ENCODE peak calls at places on chromosomes 4 and X, in eight cellular contexts. One of them, this sample, is unnamed.

GRCh38 chr4:146255874-146256273 is 41.5 kb downstream of the REELD1 start:
- DNase-seq in breast epithelium: no peak
- DNase-seq in transverse colon: no peak
- DNase-seq in GM12892: no peak
- DNase-seq in GM12878: no peak
- DNase-seq in uterus: no peak
- DNase-seq in stomach: no peak
- DNase-seq in IMR-90: peak
- DNase-seq in this sample: no peak

GRCh38 chr4:18524667-18525066 is 503.1 kb upstream of the LCORL start:
- DNase-seq in breast epithelium: no peak
- DNase-seq in transverse colon: no peak
- DNase-seq in GM12892: no peak
- DNase-seq in GM12878: no peak
- DNase-seq in uterus: no peak
- DNase-seq in stomach: peak
- DNase-seq in IMR-90: no peak
- DNase-seq in this sample: no peak

GRCh38 chrX:103399744-103400143 is 23.4 kb downstream of the BEX3 start:
- DNase-seq in breast epithelium: no peak
- DNase-seq in transverse colon: no peak
- DNase-seq in GM12892: no peak
- DNase-seq in GM12878: no peak
- DNase-seq in uterus: no peak
- DNase-seq in stomach: no peak
- DNase-seq in IMR-90: no peak
- DNase-seq in this sample: no peak

GRCh38 chr4:149175549-149175948 is 640.1 kb downstream of the IQCM start:
- DNase-seq in breast epithelium: no peak
- DNase-seq in transverse colon: no peak
- DNase-seq in GM12892: no peak
- DNase-seq in GM12878: no peak
- DNase-seq in uterus: no peak
- DNase-seq in stomach: no peak
- DNase-seq in IMR-90: no peak
- DNase-seq in this sample: no peak

GRCh38 chr4:47617607-47618006 is 132.5 kb downstream of the ATP10D start:
- DNase-seq in breast epithelium: no peak
- DNase-seq in transverse colon: no peak
- DNase-seq in GM12892: peak
- DNase-seq in GM12878: peak
- DNase-seq in uterus: no peak
- DNase-seq in stomach: no peak
- DNase-seq in IMR-90: no peak
- DNase-seq in this sample: no peak

GRCh38 chrX:67094061-67094460 is 449.8 kb upstream of the AR start:
- DNase-seq in breast epithelium: no peak
- DNase-seq in transverse colon: no peak
- DNase-seq in GM12892: no peak
- DNase-seq in GM12878: no peak
- DNase-seq in uterus: no peak
- DNase-seq in stomach: no peak
- DNase-seq in IMR-90: no peak
- DNase-seq in this sample: no peak

GRCh38 chr4:3516061-3516835 is 16.0 kb downstream of the LRPAP1 start:
- DNase-seq in breast epithelium: no peak
- DNase-seq in transverse colon: no peak
- DNase-seq in GM12892: no peak
- DNase-seq in GM12878: no peak
- DNase-seq in uterus: no peak
- DNase-seq in stomach: no peak
- DNase-seq in IMR-90: no peak
- DNase-seq in this sample: no peak

GRCh38 chr4:8785656-8786142 is 85.9 kb downstream of the HMX1 start:
- DNase-seq in breast epithelium: no peak
- DNase-seq in transverse colon: no peak
- DNase-seq in GM12892: no peak
- DNase-seq in GM12878: no peak
- DNase-seq in uterus: no peak
- DNase-seq in stomach: no peak
- DNase-seq in IMR-90: no peak
- DNase-seq in this sample: no peak

GRCh38 chr4:67699603-67700002 is 1.4 kb downstream of the UBA6 start:
- DNase-seq in breast epithelium: no peak
- DNase-seq in transverse colon: no peak
- DNase-seq in GM12892: no peak
- DNase-seq in GM12878: no peak
- DNase-seq in uterus: no peak
- DNase-seq in stomach: no peak
- DNase-seq in IMR-90: no peak
- DNase-seq in this sample: no peak

GRCh38 chr4:67697860-67698655 is 2.9 kb downstream of the UBA6 start:
- DNase-seq in breast epithelium: no peak
- DNase-seq in transverse colon: no peak
- DNase-seq in GM12892: no peak
- DNase-seq in GM12878: no peak
- DNase-seq in uterus: no peak
- DNase-seq in stomach: no peak
- DNase-seq in IMR-90: no peak
- DNase-seq in this sample: no peak

GRCh38 chr4:67702166-67702565 is 1.2 kb upstream of the UBA6 start:
- DNase-seq in breast epithelium: no peak
- DNase-seq in transverse colon: no peak
- DNase-seq in GM12892: no peak
- DNase-seq in GM12878: no peak
- DNase-seq in uterus: no peak
- DNase-seq in stomach: no peak
- DNase-seq in IMR-90: no peak
- DNase-seq in this sample: no peak

GRCh38 chr4:67700119-67700873 is 659 bp downstream of the UBA6 start:
- DNase-seq in breast epithelium: peak
- DNase-seq in transverse colon: no peak
- DNase-seq in GM12892: peak
- DNase-seq in GM12878: no peak
- DNase-seq in uterus: no peak
- DNase-seq in stomach: no peak
- DNase-seq in IMR-90: peak
- DNase-seq in this sample: no peak

DNA sequence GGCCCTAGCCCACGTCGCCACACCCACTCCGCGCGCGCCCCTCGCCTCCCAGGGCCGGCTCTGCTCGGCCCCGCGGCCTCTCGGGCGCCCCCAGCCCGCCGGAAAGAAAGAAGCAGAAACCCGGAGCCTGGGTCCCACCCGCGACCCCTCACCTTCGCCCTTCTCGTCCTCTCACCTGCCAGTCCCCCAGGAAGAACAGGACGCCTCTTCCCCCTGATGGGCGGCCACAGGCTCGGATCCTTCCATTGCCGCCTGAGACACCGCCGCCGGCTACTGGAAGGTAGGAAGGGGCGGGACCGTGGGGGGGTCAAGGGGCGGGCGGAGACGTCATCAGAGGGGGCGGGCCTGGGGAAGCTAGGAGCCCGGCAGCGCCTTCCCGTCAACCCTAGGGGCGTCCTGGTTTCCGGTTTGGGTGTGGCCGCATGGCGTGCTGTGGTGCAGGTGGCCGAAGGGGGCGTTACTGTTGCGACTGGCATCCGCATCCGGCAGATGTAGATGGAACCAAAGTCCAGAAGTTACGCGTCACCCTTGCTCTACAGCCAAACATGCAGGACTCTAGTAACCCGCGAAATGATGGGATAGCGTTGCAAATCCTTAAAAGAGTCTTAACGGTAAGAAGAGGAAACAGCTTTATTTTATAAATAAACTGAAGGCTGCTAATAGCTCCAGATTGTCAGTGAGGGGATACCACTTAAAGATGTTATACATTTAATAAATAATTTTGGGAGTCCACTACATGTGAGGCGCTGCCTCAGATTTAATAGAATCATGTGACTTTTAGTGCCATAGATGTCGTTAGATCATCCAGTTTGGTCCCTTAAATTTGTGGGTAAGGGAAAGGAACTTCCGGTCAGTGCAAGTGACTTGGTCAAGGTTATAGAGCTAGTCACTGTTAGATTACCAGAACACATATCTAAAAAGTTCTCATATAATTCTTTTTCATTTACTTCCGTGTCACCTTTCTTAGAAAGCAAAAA is at the start of gene UBA6:
- DNase-seq in breast epithelium: peak
- DNase-seq in transverse colon: peak
- DNase-seq in GM12892: peak
- DNase-seq in GM12878: peak
- DNase-seq in uterus: peak
- DNase-seq in stomach: peak
- DNase-seq in IMR-90: peak
- DNase-seq in this sample: peak
- TF ChIP-seq POLR2A in breast epithelium: no peak
- TF ChIP-seq POLR2A in transverse colon: peak
- TF ChIP-seq POLR2A in GM12892: peak
- TF ChIP-seq POLR2A in GM12878: peak
- TF ChIP-seq POLR2A in uterus: peak
- TF ChIP-seq POLR2A in stomach: no peak
- TF ChIP-seq POLR2A in IMR-90: peak
- TF ChIP-seq POLR2A in this sample: no peak

DNA sequence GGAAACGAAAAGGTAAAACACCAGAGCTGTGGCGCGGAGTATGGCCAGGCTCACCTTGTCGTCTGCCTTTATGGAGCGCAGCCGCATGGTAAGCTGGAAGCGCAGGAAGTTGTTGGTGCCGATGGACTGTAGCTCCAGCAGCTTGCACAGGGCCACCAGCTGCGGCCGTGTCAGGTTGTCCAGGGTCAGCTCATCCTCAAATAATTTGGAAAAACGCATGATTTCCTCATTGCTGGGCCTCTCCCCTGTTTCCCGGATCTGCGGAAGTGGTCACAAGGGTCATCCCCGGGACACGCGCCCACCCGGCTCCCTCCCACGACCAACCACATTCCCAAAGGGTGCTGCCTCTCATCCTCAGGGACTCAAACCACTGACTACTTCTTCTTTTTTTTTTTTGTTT is 23.3 kb downstream of the LETM1 start:
- DNase-seq in breast epithelium: no peak
- DNase-seq in transverse colon: no peak
- DNase-seq in GM12892: no peak
- DNase-seq in GM12878: no peak
- DNase-seq in uterus: no peak
- DNase-seq in stomach: no peak
- DNase-seq in IMR-90: no peak
- DNase-seq in this sample: no peak
- TF ChIP-seq POLR2A in breast epithelium: no peak
- TF ChIP-seq POLR2A in transverse colon: no peak
- TF ChIP-seq POLR2A in GM12892: no peak
- TF ChIP-seq POLR2A in GM12878: no peak
- TF ChIP-seq POLR2A in uterus: no peak
- TF ChIP-seq POLR2A in stomach: no peak
- TF ChIP-seq POLR2A in IMR-90: no peak
- TF ChIP-seq POLR2A in this sample: no peak

DNA sequence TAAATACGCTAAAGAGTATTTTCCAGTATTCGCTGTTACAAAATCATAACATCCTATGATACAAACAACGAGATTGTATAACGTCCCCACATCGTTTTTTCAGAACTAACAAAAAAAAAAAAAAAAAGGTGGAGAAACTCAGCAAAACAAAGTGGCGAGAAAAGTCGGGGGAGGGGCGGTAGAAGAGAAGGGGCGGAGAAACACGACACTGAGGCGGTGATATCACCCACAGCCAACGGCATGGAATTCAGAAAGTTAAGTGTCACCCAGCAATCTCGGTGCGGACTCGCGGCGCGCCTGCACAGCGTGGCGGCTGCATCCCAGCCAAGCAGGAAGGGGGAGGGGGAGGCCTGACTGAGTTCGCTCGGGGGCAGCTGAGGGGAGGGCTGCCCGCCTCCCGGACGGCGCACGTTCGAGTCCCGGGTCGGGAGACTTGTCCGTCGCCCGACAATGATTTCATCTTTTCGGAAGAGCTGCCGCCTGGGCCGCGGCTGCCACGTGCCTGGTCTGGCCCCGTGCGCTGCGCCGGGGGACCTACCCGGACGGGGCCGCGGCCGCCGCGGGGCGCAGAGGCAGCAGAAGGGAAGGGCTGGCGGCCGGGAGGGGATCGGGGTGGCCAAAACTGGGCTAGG is 830 bp downstream of the SETD7 start:
- DNase-seq in breast epithelium: peak
- DNase-seq in transverse colon: peak
- DNase-seq in GM12892: peak
- DNase-seq in GM12878: no peak
- DNase-seq in uterus: peak
- DNase-seq in stomach: peak
- DNase-seq in IMR-90: peak
- DNase-seq in this sample: peak
- TF ChIP-seq POLR2A in breast epithelium: peak
- TF ChIP-seq POLR2A in transverse colon: peak
- TF ChIP-seq POLR2A in GM12892: no peak
- TF ChIP-seq POLR2A in GM12878: peak
- TF ChIP-seq POLR2A in uterus: peak
- TF ChIP-seq POLR2A in stomach: no peak
- TF ChIP-seq POLR2A in IMR-90: peak
- TF ChIP-seq POLR2A in this sample: peak

DNA sequence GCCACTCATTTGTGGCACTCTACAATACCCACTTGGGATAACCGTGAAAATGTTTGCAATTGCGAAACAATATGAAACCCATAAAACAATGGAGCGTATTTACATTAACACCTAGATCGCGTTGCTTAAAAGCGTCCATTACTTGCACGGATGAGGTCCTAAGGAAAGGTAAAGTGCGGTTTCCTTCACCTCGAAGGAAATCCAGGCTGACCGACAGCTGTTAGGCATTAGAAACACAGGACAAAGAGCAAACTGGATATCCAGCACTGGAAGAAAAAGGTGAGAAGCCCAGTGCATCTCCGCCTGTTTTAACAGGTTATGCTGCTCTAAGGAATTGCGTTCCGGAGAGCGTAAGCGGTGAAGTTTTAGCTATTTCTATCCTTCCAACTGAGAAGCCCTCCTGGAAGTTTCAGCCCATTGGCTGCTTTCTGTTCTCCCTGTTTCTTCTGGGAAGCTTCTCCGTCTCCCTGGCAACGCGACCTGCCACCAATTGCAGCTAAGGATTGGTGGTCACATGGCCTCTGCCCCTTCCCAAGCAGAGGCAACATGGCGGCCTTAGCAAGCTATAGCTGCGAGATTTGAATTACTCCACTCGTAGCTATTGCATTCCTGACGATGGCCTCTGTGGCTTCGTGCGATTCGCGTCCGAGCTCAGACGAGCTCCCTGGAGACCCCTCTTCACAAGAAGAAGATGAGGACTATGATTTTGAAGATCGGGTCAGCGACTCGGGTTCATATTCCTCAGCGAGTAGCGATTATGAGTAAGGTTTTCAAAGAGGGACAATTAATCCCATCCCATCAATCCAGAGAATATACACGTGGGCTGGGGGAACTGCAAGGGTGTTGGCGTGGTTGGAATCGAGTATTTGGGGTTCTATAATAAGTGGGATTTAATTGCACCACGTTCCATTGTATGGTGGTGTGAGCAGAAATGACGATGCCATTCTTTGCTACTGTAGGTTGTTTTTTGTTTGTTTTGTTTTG is at the start of gene INTU:
- DNase-seq in breast epithelium: peak
- DNase-seq in transverse colon: peak
- DNase-seq in GM12892: no peak
- DNase-seq in GM12878: no peak
- DNase-seq in uterus: peak
- DNase-seq in stomach: peak
- DNase-seq in IMR-90: peak
- DNase-seq in this sample: peak
- TF ChIP-seq POLR2A in breast epithelium: no peak
- TF ChIP-seq POLR2A in transverse colon: no peak
- TF ChIP-seq POLR2A in GM12892: no peak
- TF ChIP-seq POLR2A in GM12878: no peak
- TF ChIP-seq POLR2A in uterus: no peak
- TF ChIP-seq POLR2A in stomach: no peak
- TF ChIP-seq POLR2A in IMR-90: peak
- TF ChIP-seq POLR2A in this sample: no peak

This sample was measured in esophagus muscularis mucosa.